ENCODE peak calls at places on chromosome 12, in ten cellular contexts. N is BE2C, T is thyroid gland, U is dorsolateral prefrontal cortex, I is suprapubic skin, S is tibial artery, D is ovary, V is mesenchymal stem cell, B is WERI-Rb-1, P is colonic mucosa. F is an unnamed sample.

GRCh38 chr12:65567820-65568219 is 256.5 kb upstream of the HMGA2 start:
- DNase-seq in N (no peak), B (no peak), I (no peak), U (no peak), T (peak; percentile 53), D (no peak), V (no peak), P (no peak), S (no peak), F (no peak)

GRCh38 chr12:122921917-122922316 is 26.0 kb upstream of the VPS37B start:
- DNase-seq in S (no peak), V (no peak), I (no peak), N (no peak), B (no peak), U (no peak), P (peak; percentile 71), T (no peak), D (no peak), F (no peak)

GRCh38 chr12:41745593-41745992 is 399.1 kb downstream of the GXYLT1 start:
- DNase-seq in N (no peak), D (no peak), V (no peak), S (no peak), P (no peak), B (no peak), I (no peak), T (no peak), U (no peak), F (no peak)

GRCh38 chr12:3901116-3901515 is 27.9 kb upstream of the PARP11 start:
- DNase-seq in S (no peak), I (no peak), P (no peak), V (no peak), B (no peak), U (no peak), N (no peak), T (no peak), D (no peak), F (no peak)

GRCh38 chr12:85872497-85873091 is 1.5 kb upstream of the NTS start:
- DNase-seq in P (no peak), U (no peak), B (no peak), S (no peak), V (peak; percentile 66), T (no peak), D (no peak), N (no peak), I (no peak), F (no peak)

GRCh38 chr12:24810378-24810777 is 138.5 kb downstream of the BCAT1 start:
- DNase-seq in T (no peak), D (no peak), V (no peak), U (no peak), S (no peak), P (no peak), I (no peak), N (no peak), B (no peak), F (no peak)

GRCh38 chr12:122788387-122788786 is 14.0 kb downstream of the CCDC62 start:
- DNase-seq in B (no peak), S (no peak), I (no peak), V (no peak), T (no peak), D (no peak), N (no peak), P (no peak), U (no peak), F (no peak)

GRCh38 chr12:130792926-130793849 is 45.9 kb downstream of the STX2 start:
- DNase-seq in S (no peak), V (no peak), I (no peak), D (no peak), P (no peak), B (no peak), N (no peak), U (no peak), T (no peak), F (no peak)

GRCh38 chr12:42749239-42749638 is 159.7 kb upstream of the PRICKLE1 start:
- DNase-seq in P (no peak), N (no peak), T (no peak), S (no peak), I (no peak), B (no peak), U (no peak), D (no peak), V (no peak), F (no peak)

GRCh38 chr12:16189849-16190248 is 87.6 kb downstream of the SLC15A5 start:
- DNase-seq in B (peak; percentile 18), N (no peak), S (no peak), T (no peak), I (no peak), D (no peak), V (no peak), P (no peak), U (no peak), F (no peak)

GRCh38 chr12:118190266-118190665 is 54.3 kb downstream of the PEBP1 start:
- DNase-seq in D (no peak), I (no peak), S (no peak), U (no peak), T (no peak), P (no peak), B (no peak), V (peak; percentile 32), N (peak; percentile 15), F (no peak)

GRCh38 chr12:5989621-5990020 is 44.6 kb upstream of the ANO2 start:
- DNase-seq in V (no peak), P (no peak), I (no peak), B (no peak), S (no peak), U (no peak), T (no peak), D (no peak), N (no peak), F (no peak)

DNA sequence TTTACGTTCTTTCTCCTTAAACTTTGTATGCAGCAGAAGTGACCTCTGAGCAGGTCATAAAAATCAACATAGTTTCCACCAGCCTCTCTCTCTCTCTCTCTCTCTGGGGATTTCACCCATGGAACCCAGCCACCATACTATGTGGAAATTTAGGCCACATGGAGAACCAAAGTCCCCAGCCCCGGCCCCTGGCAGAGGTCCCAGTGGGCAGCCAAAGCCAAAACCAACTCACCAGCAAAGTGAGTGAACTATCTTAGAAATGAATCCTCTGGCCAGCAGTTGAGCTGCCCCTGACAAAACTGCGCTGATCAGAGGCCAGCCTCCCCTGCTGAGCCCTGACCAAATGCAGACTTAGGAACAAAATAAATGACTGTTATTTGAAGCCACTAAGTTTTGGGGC is 9.2 kb downstream of the DUSP6 start:
- DNase-seq in N (no peak), V (no peak), T (peak; percentile 20), I (no peak), U (no peak), S (peak; percentile 79), D (no peak), B (no peak), P (no peak), F (no peak)
- H3K4me3 ChIP-seq in N (no peak overlapping the region), V (no peak overlapping the region), T (no peak overlapping the region), I (no peak overlapping the region), U (no peak overlapping the region), S (no peak overlapping the region), D (no peak overlapping the region), B (no peak overlapping the region), P (no peak overlapping the region), F (no peak overlapping the region)

GRCh38 chr12:109708939-109709338 is 4.7 kb upstream of the FAM222A start:
- DNase-seq in U (no peak), N (no peak), V (no peak), I (no peak), B (no peak), T (no peak), D (no peak), S (no peak), P (no peak), F (no peak)
- H3K27me3 ChIP-seq in U (peaks cover 3% of the 10 kb centered on the region), N (no peaks in the 10 kb centered on the region), V (peaks cover 36% of the 10 kb centered on the region), I (peaks cover 30% of the 10 kb centered on the region), B (no peaks in the 10 kb centered on the region), T (no peaks in the 10 kb centered on the region), D (no peaks in the 10 kb centered on the region), S (peaks cover 5% of the 10 kb centered on the region), P (peaks cover 9% of the 10 kb centered on the region), F (no peaks in the 10 kb centered on the region)

GRCh38 chr12:70637286-70637685 is at the start of gene PTPRB:
- DNase-seq in I (no peak), V (no peak), U (no peak), N (no peak), S (no peak), T (no peak), B (no peak), D (no peak), P (no peak), F (no peak)
- H3K4me3 ChIP-seq in I (peak within 1 kb of the TSS; percentile 27), V (no peak within 1 kb of the TSS), U (peak within 1 kb of the TSS; percentile 13), N (no peak within 1 kb of the TSS), S (peak within 1 kb of the TSS; percentile 8), T (peak within 1 kb of the TSS; percentile 5), B (no peak within 1 kb of the TSS), D (no peak within 1 kb of the TSS), P (no peak within 1 kb of the TSS), F (no peak within 1 kb of the TSS)

GRCh38 chr12:57907281-57907680 is 34.1 kb upstream of the ATP23 start:
- DNase-seq in N (no peak), P (no peak), T (no peak), U (no peak), V (no peak), S (no peak), D (no peak), B (no peak), I (no peak), F (no peak)
- H3K27me3 ChIP-seq in N (no peaks in the 10 kb centered on the region), P (no peaks in the 10 kb centered on the region), T (no peaks in the 10 kb centered on the region), U (no peaks in the 10 kb centered on the region), V (peaks cover 15% of the 10 kb centered on the region), S (no peaks in the 10 kb centered on the region), D (no peaks in the 10 kb centered on the region), B (peaks cover 17% of the 10 kb centered on the region), I (no peaks in the 10 kb centered on the region), F (no peaks in the 10 kb centered on the region)

DNA sequence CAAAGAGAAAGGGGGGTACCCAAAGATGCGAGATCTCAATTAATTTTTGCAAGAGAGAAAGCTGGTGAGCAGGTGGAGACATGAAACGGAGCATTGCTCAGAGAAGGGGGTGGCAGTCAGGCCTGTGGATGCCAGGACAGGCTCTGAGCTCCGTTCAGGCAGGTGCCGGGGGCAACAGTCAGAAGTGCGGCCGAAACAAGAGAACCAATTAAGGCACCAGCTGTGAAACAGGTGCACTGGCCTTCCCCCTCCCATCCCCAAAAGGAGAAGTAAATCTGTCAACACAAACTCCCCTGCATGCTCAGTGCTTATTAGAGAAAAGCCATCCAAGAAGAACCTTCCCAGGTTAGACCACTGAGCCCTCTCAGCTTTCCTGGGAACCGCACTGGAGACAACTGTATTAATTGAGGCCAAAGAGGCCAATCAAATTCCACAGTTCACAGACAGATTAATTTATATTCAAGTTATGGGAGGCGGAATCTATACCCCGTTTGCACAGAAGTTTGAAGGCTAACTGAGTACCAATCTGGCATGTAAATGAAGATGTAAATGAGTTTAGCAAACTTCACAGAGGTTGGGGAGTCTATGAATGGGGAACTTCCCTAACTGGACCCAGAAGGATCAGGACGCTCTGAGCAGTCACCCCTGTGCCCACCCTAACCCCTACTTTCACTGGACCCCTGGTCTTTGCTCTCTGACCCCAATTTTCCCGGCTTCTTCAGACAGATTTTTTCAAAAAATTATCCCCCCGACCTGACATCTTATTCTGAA is 20.9 kb downstream of the OAS2 start:
- DNase-seq in B (no peak), U (no peak), D (no peak), P (no peak), S (no peak), V (no peak), N (no peak), I (peak; percentile 53), T (no peak), F (no peak)
- H3K4me3 ChIP-seq in B (no peak overlapping the region), U (no peak overlapping the region), D (no peak overlapping the region), P (no peak overlapping the region), S (no peak overlapping the region), V (no peak overlapping the region), N (no peak overlapping the region), I (no peak overlapping the region), T (no peak overlapping the region), F (no peak overlapping the region)

F was measured in iPS DF 6.9.